ENCODE peak calls at places on chromosomes 3 and 15, in seven cellular contexts. One of them, this sample, is unnamed.

GRCh38 chr3:171183042-171183441 is 156.5 kb upstream of the SLC2A2 start:
- DNase-seq in germinal center: no peak
- DNase-seq in M059J: peak
- DNase-seq in brain microvascular endothelial cell: no peak
- DNase-seq in foreskin fibroblast: peak
- DNase-seq in dorsolateral prefrontal cortex: no peak
- DNase-seq in effector memory CD8-positive, alpha-beta T cell: no peak
- DNase-seq in this sample: no peak

GRCh38 chr3:12948371-12948770 is 107.0 kb upstream of the RPL32 start:
- DNase-seq in germinal center: no peak
- DNase-seq in M059J: peak
- DNase-seq in brain microvascular endothelial cell: peak
- DNase-seq in foreskin fibroblast: peak
- DNase-seq in dorsolateral prefrontal cortex: no peak
- DNase-seq in effector memory CD8-positive, alpha-beta T cell: no peak
- DNase-seq in this sample: no peak

GRCh38 chr3:158109295-158109803 is 540 bp upstream of the RSRC1 start:
- DNase-seq in germinal center: no peak
- DNase-seq in M059J: no peak
- DNase-seq in brain microvascular endothelial cell: no peak
- DNase-seq in foreskin fibroblast: no peak
- DNase-seq in dorsolateral prefrontal cortex: no peak
- DNase-seq in effector memory CD8-positive, alpha-beta T cell: no peak
- DNase-seq in this sample: no peak

GRCh38 chr3:7407107-7407506 is 546.2 kb downstream of the GRM7 start:
- DNase-seq in germinal center: no peak
- DNase-seq in M059J: no peak
- DNase-seq in brain microvascular endothelial cell: no peak
- DNase-seq in foreskin fibroblast: no peak
- DNase-seq in dorsolateral prefrontal cortex: no peak
- DNase-seq in effector memory CD8-positive, alpha-beta T cell: no peak
- DNase-seq in this sample: no peak

GRCh38 chr15:63905131-63905530 is 71.4 kb upstream of the HERC1 start:
- DNase-seq in germinal center: no peak
- DNase-seq in M059J: no peak
- DNase-seq in brain microvascular endothelial cell: no peak
- DNase-seq in foreskin fibroblast: no peak
- DNase-seq in dorsolateral prefrontal cortex: no peak
- DNase-seq in effector memory CD8-positive, alpha-beta T cell: no peak
- DNase-seq in this sample: no peak

GRCh38 chr15:52810346-52810745 is 20.2 kb upstream of the ONECUT1 start:
- DNase-seq in germinal center: no peak
- DNase-seq in M059J: no peak
- DNase-seq in brain microvascular endothelial cell: no peak
- DNase-seq in foreskin fibroblast: no peak
- DNase-seq in dorsolateral prefrontal cortex: no peak
- DNase-seq in effector memory CD8-positive, alpha-beta T cell: no peak
- DNase-seq in this sample: no peak

GRCh38 chr3:105362021-105362665 is 4.6 kb upstream of the ALCAM start:
- DNase-seq in germinal center: no peak
- DNase-seq in M059J: peak
- DNase-seq in brain microvascular endothelial cell: no peak
- DNase-seq in foreskin fibroblast: peak
- DNase-seq in dorsolateral prefrontal cortex: no peak
- DNase-seq in effector memory CD8-positive, alpha-beta T cell: no peak
- DNase-seq in this sample: no peak

GRCh38 chr3:171770689-171771620 is 39.3 kb downstream of the PLD1 start:
- DNase-seq in germinal center: no peak
- DNase-seq in M059J: peak
- DNase-seq in brain microvascular endothelial cell: peak
- DNase-seq in foreskin fibroblast: peak
- DNase-seq in dorsolateral prefrontal cortex: no peak
- DNase-seq in effector memory CD8-positive, alpha-beta T cell: no peak
- DNase-seq in this sample: no peak

GRCh38 chr3:48811524-48811923 is 36.1 kb downstream of the PRKAR2A start:
- DNase-seq in germinal center: no peak
- DNase-seq in M059J: no peak
- DNase-seq in brain microvascular endothelial cell: no peak
- DNase-seq in foreskin fibroblast: no peak
- DNase-seq in dorsolateral prefrontal cortex: no peak
- DNase-seq in effector memory CD8-positive, alpha-beta T cell: no peak
- DNase-seq in this sample: no peak

GRCh38 chr15:41603941-41604660 is 45.1 kb downstream of the TYRO3 start:
- DNase-seq in germinal center: peak
- DNase-seq in M059J: peak
- DNase-seq in brain microvascular endothelial cell: peak
- DNase-seq in foreskin fibroblast: peak
- DNase-seq in dorsolateral prefrontal cortex: peak
- DNase-seq in effector memory CD8-positive, alpha-beta T cell: peak
- DNase-seq in this sample: peak

GRCh38 chr15:58903232-58903631 is 30.2 kb downstream of the SLTM start:
- DNase-seq in germinal center: no peak
- DNase-seq in M059J: no peak
- DNase-seq in brain microvascular endothelial cell: peak
- DNase-seq in foreskin fibroblast: no peak
- DNase-seq in dorsolateral prefrontal cortex: no peak
- DNase-seq in effector memory CD8-positive, alpha-beta T cell: no peak
- DNase-seq in this sample: no peak

GRCh38 chr3:130609166-130609574 is 92.2 kb downstream of the COL6A6 start:
- DNase-seq in germinal center: no peak
- DNase-seq in M059J: no peak
- DNase-seq in brain microvascular endothelial cell: no peak
- DNase-seq in foreskin fibroblast: no peak
- DNase-seq in dorsolateral prefrontal cortex: no peak
- DNase-seq in effector memory CD8-positive, alpha-beta T cell: no peak
- DNase-seq in this sample: no peak

GRCh38 chr3:13282986-13283876 is 136.9 kb downstream of the NUP210 start:
- DNase-seq in germinal center: peak
- DNase-seq in M059J: no peak
- DNase-seq in brain microvascular endothelial cell: no peak
- DNase-seq in foreskin fibroblast: peak
- DNase-seq in dorsolateral prefrontal cortex: peak
- DNase-seq in effector memory CD8-positive, alpha-beta T cell: no peak
- DNase-seq in this sample: peak

GRCh38 chr3:16130066-16130465 is 44.4 kb upstream of the GALNT15 start:
- DNase-seq in germinal center: no peak
- DNase-seq in M059J: peak
- DNase-seq in brain microvascular endothelial cell: peak
- DNase-seq in foreskin fibroblast: peak
- DNase-seq in dorsolateral prefrontal cortex: no peak
- DNase-seq in effector memory CD8-positive, alpha-beta T cell: no peak
- DNase-seq in this sample: no peak

GRCh38 chr3:65425880-65426279 is 612.8 kb downstream of the MAGI1 start:
- DNase-seq in germinal center: no peak
- DNase-seq in M059J: no peak
- DNase-seq in brain microvascular endothelial cell: peak
- DNase-seq in foreskin fibroblast: peak
- DNase-seq in dorsolateral prefrontal cortex: no peak
- DNase-seq in effector memory CD8-positive, alpha-beta T cell: no peak
- DNase-seq in this sample: no peak

GRCh38 chr3:112734718-112735350 is 93.9 kb upstream of the CCDC80 start:
- DNase-seq in germinal center: peak
- DNase-seq in M059J: peak
- DNase-seq in brain microvascular endothelial cell: peak
- DNase-seq in foreskin fibroblast: peak
- DNase-seq in dorsolateral prefrontal cortex: no peak
- DNase-seq in effector memory CD8-positive, alpha-beta T cell: peak
- DNase-seq in this sample: peak

GRCh38 chr15:74723754-74724334 is 1.5 kb downstream of the CYP1A1 start:
- DNase-seq in germinal center: peak
- DNase-seq in M059J: peak
- DNase-seq in brain microvascular endothelial cell: peak
- DNase-seq in foreskin fibroblast: peak
- DNase-seq in dorsolateral prefrontal cortex: no peak
- DNase-seq in effector memory CD8-positive, alpha-beta T cell: no peak
- DNase-seq in this sample: peak

GRCh38 chr3:21750831-21751391 is at the start of gene ZNF385D:
- DNase-seq in germinal center: no peak
- DNase-seq in M059J: peak
- DNase-seq in brain microvascular endothelial cell: peak
- DNase-seq in foreskin fibroblast: peak
- DNase-seq in dorsolateral prefrontal cortex: peak
- DNase-seq in effector memory CD8-positive, alpha-beta T cell: no peak
- DNase-seq in this sample: no peak

This sample was measured in KG1.